ENCODE peak calls at places on chromosomes 6 and 20, in nine cellular contexts. P is iris pigment epithelial cell; S is skeletal muscle cell; O is ACHN; M is activated CD8-positive, alpha-beta memory T cell treated with anti-CD3 and anti-CD28 coated beads for 48 hours; T is activated naive CD4-positive, alpha-beta T cell treated with anti-CD3 and anti-CD28 coated beads, Interleukin-2, amount 10 ng/mL, durations not matched to agents 7 days and 5 days; D is fibroblast of mammary gland; C is NCI-H82; N is RWPE1. I is an unnamed sample.

GRCh38 chr6:40627316-40627715 is 40.2 kb upstream of the LRFN2 start:
- DNase-seq in T (no peak), O (no peak), C (no peak), M (no peak), N (peak), P (no peak), D (no peak), S (no peak), I (no peak)

GRCh38 chr6:2552648-2553154 is 198.0 kb downstream of the MYLK4 start:
- DNase-seq in S (no peak), N (no peak), D (no peak), O (no peak), C (no peak), P (peak), T (no peak), M (no peak), I (no peak)

GRCh38 chr20:47029845-47030244 is 135.2 kb downstream of the EYA2 start:
- DNase-seq in S (no peak), C (no peak), P (no peak), M (no peak), N (no peak), T (no peak), O (no peak), D (no peak), I (no peak)

GRCh38 chr6:144190593-144190992 is 40.3 kb downstream of the STX11 start:
- DNase-seq in N (peak), T (no peak), C (no peak), P (peak), S (peak), D (peak), M (no peak), O (peak), I (peak)

GRCh38 chr20:46717818-46718541 is 8.5 kb downstream of the SLC2A10 start:
- DNase-seq in N (no peak), P (no peak), O (no peak), T (no peak), M (no peak), C (no peak), S (no peak), D (no peak), I (no peak)

GRCh38 chr6:130947464-130947863 is 115.6 kb downstream of the EPB41L2 start:
- DNase-seq in M (no peak), S (no peak), D (no peak), T (no peak), C (no peak), P (no peak), O (no peak), N (no peak), I (peak)

GRCh38 chr6:56902551-56903464 is 52.1 kb upstream of the BEND6 start:
- DNase-seq in P (peak), T (no peak), M (no peak), N (peak), C (peak), S (peak), O (peak), D (peak), I (peak)

GRCh38 chr6:155693573-155694428 is 238.2 kb upstream of the NOX3 start:
- DNase-seq in P (no peak), C (no peak), O (peak), S (no peak), M (no peak), T (no peak), N (no peak), D (no peak), I (peak)

GRCh38 chr20:41969656-41970055 is 351.5 kb upstream of the CHD6 start:
- DNase-seq in P (no peak), O (no peak), T (no peak), N (no peak), S (no peak), M (no peak), C (peak), D (no peak), I (no peak)

I was measured in DMS53.